ENCODE peak calls at places on chromosomes 4 and X, in seven cellular contexts. H, C, J, X, R, Y and N are unnamed samples.
A peak's percentile ranks its signal among the peaks of the same experiment; 100 is the strongest.

GRCh38 chr4:169621754-169622481 is 1.5 kb downstream of the CLCN3 start:
- DNase-seq in R (no peak), C (peak; percentile 29), X (peak; percentile 81), J (peak; percentile 74), Y (no peak), H (peak; percentile 58), N (peak; percentile 59)

GRCh38 chrX:117973175-117974075 is 143.2 kb downstream of the KLHL13 start:
- DNase-seq in C (no peak), X (no peak), Y (no peak), J (no peak), R (peak; percentile 49), H (peak; percentile 48), N (no peak)

GRCh38 chr4:40908702-40909362 is 159.1 kb downstream of the NSUN7 start:
- DNase-seq in C (peak; percentile 82), R (peak; percentile 91), J (peak; percentile 46), X (peak; percentile 79), Y (peak; percentile 95), H (peak; percentile 57), N (peak; percentile 86)

GRCh38 chr4:845233-845835 is 19.4 kb upstream of the CPLX1 start:
- DNase-seq in H (no peak), J (peak; percentile 15), Y (no peak), X (no peak), R (no peak), C (no peak), N (peak; percentile 77)

GRCh38 chr4:972651-973424 is 531 bp downstream of the DGKQ start:
- DNase-seq in X (peak; percentile 24), J (no peak), R (peak; percentile 59), C (peak; percentile 57), Y (peak; percentile 65), H (peak; percentile 39), N (peak; percentile 64)

GRCh38 chr4:1052231-1052671 is 40.8 kb downstream of the FGFRL1 start:
- DNase-seq in R (peak; percentile 1), C (no peak), X (no peak), H (no peak), J (no peak), Y (no peak), N (peak; percentile 58)

GRCh38 chr4:145878501-145879435 is 59.9 kb downstream of the ZNF827 start:
- DNase-seq in C (no peak), H (peak; percentile 19), X (peak; percentile 75), J (peak; percentile 83), Y (no peak), R (no peak), N (peak; percentile 38)

GRCh38 chr4:23122666-23123400 is 430.1 kb downstream of the GBA3 start:
- DNase-seq in X (no peak), C (no peak), J (no peak), R (peak; percentile 6), Y (no peak), H (no peak), N (no peak)

GRCh38 chr4:36551697-36552214 is 270.3 kb downstream of the DTHD1 start:
- DNase-seq in R (no peak), J (no peak), X (no peak), Y (peak; percentile 51), H (peak; percentile 82), C (no peak), N (no peak)

GRCh38 chrX:30888526-30889146 is 418 bp downstream of the TAB3 start:
- DNase-seq in R (no peak), H (no peak), Y (peak; percentile 29), C (peak; percentile 39), J (peak; percentile 4), X (peak; percentile 18), N (peak; percentile 38)

GRCh38 chrX:42704454-42704853 is 73.5 kb downstream of the PPP1R2C start:
- DNase-seq in J (no peak), C (no peak), Y (no peak), R (no peak), H (no peak), X (no peak), N (peak; percentile 3)

GRCh38 chrX:102934624-102935023 is 2.4 kb upstream of the RAB40AL start:
- DNase-seq in C (peak; percentile 12), X (peak; percentile 18), R (peak; percentile 6), H (peak; percentile 7), Y (peak; percentile 41), J (no peak), N (peak; percentile 39)

GRCh38 chrX:131595120-131595519 is 51.2 kb downstream of the OR13H1 start:
- DNase-seq in X (no peak), R (no peak), Y (no peak), J (peak; percentile 46), C (no peak), H (no peak), N (no peak)

GRCh38 chr4:20195071-20195885 is 56.4 kb upstream of the SLIT2 start:
- DNase-seq in C (no peak), J (peak; percentile 62), H (no peak), Y (no peak), X (peak; percentile 7), R (no peak), N (peak; percentile 64)

GRCh38 chrX:13747836-13748235 is 13.3 kb downstream of the OFD1 start:
- DNase-seq in J (peak; percentile 42), R (peak; percentile 33), C (peak; percentile 44), H (peak; percentile 59), Y (peak; percentile 54), X (peak; percentile 46), N (peak; percentile 70)

GRCh38 chr4:143199503-143199902 is 14.8 kb downstream of the USP38 start:
- DNase-seq in J (no peak), C (no peak), X (no peak), R (no peak), Y (no peak), H (no peak), N (no peak)

GRCh38 chrX:120366794-120367193 is 4.9 kb downstream of the ATP1B4 start:
- DNase-seq in X (no peak), Y (no peak), R (no peak), C (no peak), H (no peak), J (no peak), N (no peak)

GRCh38 chrX:118346258-118347094 is 570 bp downstream of the WDR44 start:
- DNase-seq in C (peak; percentile 40), J (no peak), Y (peak; percentile 36), R (peak; percentile 58), H (peak; percentile 14), X (peak; percentile 24), N (peak; percentile 57)

GRCh38 chr4:87109121-87109520 is 111.3 kb downstream of the KLHL8 start:
- DNase-seq in R (no peak), C (no peak), Y (no peak), H (no peak), J (no peak), X (no peak), N (no peak)

GRCh38 chr4:28267166-28267565 is 1406.5 kb downstream of the STIM2 start:
- DNase-seq in Y (no peak), J (no peak), R (no peak), H (no peak), X (no peak), C (no peak), N (no peak)
- TF ChIP-seq EZH2 in Y (no peak), J (no peak), R (no peak), H (no peak), X (no peak), C (no peak), N (no peak)

GRCh38 chr4:10698172-10698571 is 13.6 kb upstream of the CLNK start:
- DNase-seq in X (no peak), J (no peak), Y (no peak), H (no peak), C (no peak), R (no peak), N (no peak)
- H3K4me1 ChIP-seq in X (no peaks in the 10 kb centered on the region), J (peaks cover 18% of the 10 kb centered on the region), Y (no peaks in the 10 kb centered on the region), H (peaks cover 3% of the 10 kb centered on the region), C (peaks cover 23% of the 10 kb centered on the region), R (no peaks in the 10 kb centered on the region), N (no peaks in the 10 kb centered on the region)

GRCh38 chrX:47723689-47724088 is 64.7 kb upstream of the UXT start:
- DNase-seq in X (no peak), R (peak; percentile 15), J (no peak), C (no peak), Y (peak; percentile 37), H (no peak), N (no peak)
- H3K4me3 ChIP-seq in X (no peak overlapping the region), R (no peak overlapping the region), J (no peak overlapping the region), C (no peak overlapping the region), Y (no peak overlapping the region), H (no peak overlapping the region), N (no peak overlapping the region)

DNA sequence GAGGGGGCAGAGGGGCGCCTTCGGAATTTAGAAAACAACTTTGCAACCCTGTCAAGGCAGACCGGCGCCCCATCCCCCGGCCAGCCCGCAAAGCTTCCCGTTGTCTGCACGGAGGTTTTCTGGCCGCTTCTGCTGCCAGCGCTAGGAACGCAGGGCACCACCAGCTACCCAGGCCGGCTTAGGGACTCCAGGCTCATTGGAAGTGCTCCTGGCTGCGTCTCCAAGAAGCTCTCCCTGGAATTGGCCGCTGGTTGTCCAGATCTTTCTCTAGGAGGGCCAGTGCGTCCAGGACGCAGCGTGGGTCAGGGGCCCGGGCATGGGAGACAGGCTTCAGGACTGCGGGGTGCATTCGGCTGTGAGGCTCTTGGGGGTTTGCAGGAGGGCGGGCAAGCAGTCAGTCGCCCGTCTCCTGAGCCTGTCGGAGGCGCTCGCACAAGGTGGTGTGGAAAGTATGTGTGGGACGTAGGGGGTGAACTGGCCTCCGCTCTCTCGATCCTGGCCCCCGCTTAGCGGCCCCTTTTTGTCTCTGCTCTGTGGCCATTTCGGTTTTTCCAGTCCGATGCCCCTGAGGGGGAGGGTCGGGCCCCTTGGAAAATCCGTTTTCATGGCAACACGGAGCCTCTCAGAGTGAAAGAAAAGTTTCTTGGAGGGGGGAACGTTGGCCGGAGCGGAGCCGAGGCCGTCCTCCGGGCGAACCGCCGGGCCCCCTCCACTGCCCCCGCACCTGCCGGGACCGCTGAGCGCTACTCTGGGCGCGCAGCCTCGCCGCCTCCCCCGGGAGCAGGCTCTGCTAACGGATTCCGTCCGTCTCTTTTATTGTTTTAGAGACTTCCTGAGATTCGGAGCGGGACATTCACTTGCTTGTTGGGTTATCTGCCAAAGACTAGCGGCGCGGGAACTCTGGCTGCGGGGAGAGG is 810 bp upstream of the SOX3 start:
- DNase-seq in H (no peak), X (no peak), R (peak; percentile 72), J (no peak), C (no peak), Y (peak; percentile 65), N (no peak)
- TF ChIP-seq EZH2 in H (peak; percentile 17), X (no peak), R (no peak), J (peak; percentile 68), C (peak; percentile 10), Y (peak; percentile 62), N (peak; percentile 28)